ENCODE peak calls at places on chromosomes 11 and 22, in four cellular contexts. V is K562, K is GM12878, J is H1. M is an unnamed sample.

GRCh38 chr11:79762271-79762935 is 321.6 kb upstream of the TENM4 start:
- DNase-seq in J (no peak), V (no peak), K (no peak), M (peak)

GRCh38 chr11:119422505-119423416 is at the start of gene THY1:
- DNase-seq in V (no peak), J (no peak), K (no peak), M (no peak)

GRCh38 chr11:93577291-93577690 is 34.1 kb upstream of the SMCO4 start:
- DNase-seq in V (no peak), J (no peak), K (no peak), M (no peak)

GRCh38 chr22:29217827-29218757 is 12.4 kb downstream of the EMID1 start:
- DNase-seq in J (no peak), V (no peak), K (no peak), M (no peak)

GRCh38 chr22:30078320-30079311 is 1.6 kb upstream of the HORMAD2 start:
- DNase-seq in V (no peak), J (no peak), K (peak), M (no peak)

GRCh38 chr11:75267171-75267970 is 26.8 kb downstream of the TPBGL start:
- DNase-seq in K (no peak), J (no peak), V (peak), M (no peak)

GRCh38 chr11:69400769-69401590 is 80.5 kb upstream of the LINC01488 start:
- DNase-seq in V (peak), K (no peak), J (no peak), M (no peak)

GRCh38 chr22:37021710-37022482 is 2.4 kb downstream of the MPST start:
- DNase-seq in J (no peak), K (no peak), V (peak), M (no peak)

GRCh38 chr11:108559340-108559739 is 34.2 kb downstream of the EXPH5 start:
- DNase-seq in V (no peak), J (no peak), K (no peak), M (no peak)

GRCh38 chr11:9231848-9232177 is 33.3 kb downstream of the DENND5A start:
- DNase-seq in V (no peak), J (no peak), K (no peak), M (no peak)

GRCh38 chr11:81218440-81218839 is 1515.2 kb downstream of the FAM181B start:
- DNase-seq in V (no peak), K (no peak), J (no peak), M (peak)

GRCh38 chr11:27218498-27219038 is 144.4 kb downstream of the CCDC34 start:
- DNase-seq in J (no peak), V (no peak), K (no peak), M (no peak)

GRCh38 chr11:74442601-74443000 is 24.7 kb downstream of the KCNE3 start:
- DNase-seq in J (no peak), V (no peak), K (no peak), M (no peak)

DNA sequence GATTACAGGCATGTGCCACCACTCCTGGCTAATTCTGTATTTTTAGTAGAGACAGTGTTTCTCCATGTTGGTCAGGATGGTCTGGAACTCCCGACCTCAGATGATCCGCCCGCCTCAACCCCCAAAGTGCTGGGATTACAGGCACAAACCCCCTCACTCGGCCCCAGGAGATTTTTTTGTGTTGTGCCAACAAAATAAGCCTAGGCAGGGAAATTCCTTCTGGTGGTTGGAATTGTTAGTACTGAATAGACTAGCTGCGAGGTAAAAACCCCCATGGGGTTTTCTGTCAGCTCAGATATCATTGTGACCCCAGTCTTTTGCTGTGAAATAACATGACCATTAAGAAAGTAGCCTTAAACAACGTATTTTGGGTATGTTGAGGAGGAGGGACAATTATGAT is 144.9 kb downstream of the BCR start:
- DNase-seq in V (no peak), K (no peak), J (no peak), M (no peak)
- TF ChIP-seq TAF1 in V (no peak), K (no peak), J (no peak), M (no peak)

GRCh38 chr11:11982975-11983374 is 25.5 kb downstream of the DKK3 start:
- DNase-seq in K (no peak), J (no peak), V (no peak), M (no peak)
- TF ChIP-seq BRCA1 in K (no peak), J (no peak), V (no peak), M (no peak)

DNA sequence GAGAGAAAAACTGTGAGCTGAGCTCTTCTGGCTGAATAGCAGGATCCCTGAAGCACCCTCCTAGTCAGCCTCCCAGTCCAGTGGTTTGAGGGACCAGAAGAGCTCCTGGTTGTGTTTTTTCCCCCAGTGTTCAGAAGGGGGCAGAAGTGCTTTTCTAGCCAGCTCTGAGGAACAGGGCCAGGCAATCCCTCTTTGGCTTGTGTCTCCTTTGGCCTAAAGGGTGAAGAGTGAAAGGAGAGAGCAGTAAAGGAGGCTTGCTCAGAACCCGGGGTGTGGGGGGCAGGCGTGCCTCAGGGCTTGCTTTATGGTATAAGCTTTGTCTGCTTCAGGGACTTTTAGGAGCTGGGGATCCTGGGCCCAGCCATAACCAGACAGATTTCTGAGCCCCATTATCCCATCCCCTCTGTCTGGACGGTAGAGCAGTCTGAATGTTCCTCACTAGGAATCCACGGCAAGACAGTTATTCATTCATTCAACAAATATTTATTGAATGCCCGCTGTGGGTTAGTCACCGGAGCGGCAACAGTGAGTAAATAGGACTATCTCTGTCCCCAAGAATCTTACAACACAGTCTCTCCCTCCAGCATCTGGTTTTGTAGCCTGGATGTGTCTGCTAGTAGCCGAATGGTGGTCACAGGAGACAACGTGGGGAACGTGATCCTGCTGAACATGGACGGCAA is 14.5 kb downstream of the ACP2 start:
- DNase-seq in K (no peak), V (peak), J (no peak), M (peak)
- TF ChIP-seq TAF1 in K (no peak), V (no peak), J (no peak), M (no peak)

GRCh38 chr11:46695345-46696211 is 4.8 kb downstream of the ARHGAP1 start:
- DNase-seq in K (no peak), J (no peak), V (no peak), M (peak)
- TF ChIP-seq BRCA1 in K (no peak), J (no peak), V (no peak), M (no peak)

DNA sequence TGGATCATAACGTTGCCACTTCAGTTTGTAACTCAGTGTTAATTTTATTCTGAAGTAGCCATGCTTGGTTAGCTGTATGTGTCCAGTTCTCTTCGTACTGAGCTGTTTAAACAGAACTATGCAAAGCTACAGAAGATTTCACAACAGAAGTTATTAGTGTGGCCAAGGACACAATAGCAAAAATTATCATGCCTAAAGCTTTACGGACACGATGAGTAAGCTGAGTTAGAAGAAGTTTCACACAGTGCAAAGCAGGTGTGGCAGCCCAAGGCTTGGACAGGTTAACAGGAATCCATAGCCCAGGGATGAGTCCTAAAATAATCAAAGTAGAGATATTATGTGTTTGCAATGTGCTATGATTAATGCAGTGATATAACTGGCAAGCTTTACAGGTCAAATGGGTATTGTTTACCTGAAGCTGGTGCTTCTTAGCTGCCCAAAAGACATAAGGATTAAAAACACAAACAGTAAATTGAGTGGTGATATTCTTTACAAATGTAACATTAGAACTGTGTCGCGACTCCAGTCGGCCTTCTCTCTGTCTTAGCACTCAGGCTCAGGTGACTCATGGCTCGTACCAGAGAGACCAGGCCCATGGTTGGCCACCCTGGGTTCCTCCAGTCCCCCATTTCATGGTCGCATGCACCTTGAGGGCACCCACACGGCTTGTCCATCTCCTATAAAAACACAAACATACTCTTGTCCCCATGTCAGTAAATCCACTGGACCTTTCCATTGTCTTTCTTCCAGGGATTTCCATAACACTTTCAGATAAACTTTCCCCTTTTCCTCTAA is 35.5 kb upstream of the NCAM1 start:
- DNase-seq in K (no peak), V (no peak), J (no peak), M (no peak)
- TF ChIP-seq TAF1 in K (no peak), V (no peak), J (no peak), M (no peak)

M was measured in HepG2.